ENCODE peak calls at places on chromosome 1, in nine cellular contexts. One of them, this sample, is unnamed.

GRCh38 chr1:40454873-40455272 is 4.6 kb downstream of the ZFP69B start:
- DNase-seq in occipital lobe: no peak
- DNase-seq in stimulated activated naive CD8-positive, alpha-beta T cell treated with anti-CD3 and anti-CD28 coated beads, Interleukin-15, Interleukin-2, amounts not matched to agents 100 U/mL and 50 U/mL, for 24 hours: no peak
- DNase-seq in cardiac muscle cell: no peak
- DNase-seq in NCI-H2171 treated with DMSO at 0.1 percent for 48 hours: no peak
- DNase-seq in GM04503: no peak
- DNase-seq in left cardiac atrium: no peak
- DNase-seq in EH: no peak
- DNase-seq in fibroblast of pulmonary artery: no peak
- DNase-seq in this sample: no peak

GRCh38 chr1:156382561-156382960 is 13.6 kb downstream of the RHBG start:
- DNase-seq in EH: no peak
- DNase-seq in cardiac muscle cell: no peak
- DNase-seq in occipital lobe: no peak
- DNase-seq in NCI-H2171 treated with DMSO at 0.1 percent for 48 hours: no peak
- DNase-seq in GM04503: no peak
- DNase-seq in fibroblast of pulmonary artery: no peak
- DNase-seq in stimulated activated naive CD8-positive, alpha-beta T cell treated with anti-CD3 and anti-CD28 coated beads, Interleukin-15, Interleukin-2, amounts not matched to agents 100 U/mL and 50 U/mL, for 24 hours: no peak
- DNase-seq in left cardiac atrium: no peak
- DNase-seq in this sample: no peak

GRCh38 chr1:23133587-23133986 is 35.1 kb downstream of the LUZP1 start:
- DNase-seq in NCI-H2171 treated with DMSO at 0.1 percent for 48 hours: no peak
- DNase-seq in left cardiac atrium: no peak
- DNase-seq in fibroblast of pulmonary artery: no peak
- DNase-seq in GM04503: no peak
- DNase-seq in occipital lobe: no peak
- DNase-seq in cardiac muscle cell: no peak
- DNase-seq in EH: no peak
- DNase-seq in stimulated activated naive CD8-positive, alpha-beta T cell treated with anti-CD3 and anti-CD28 coated beads, Interleukin-15, Interleukin-2, amounts not matched to agents 100 U/mL and 50 U/mL, for 24 hours: no peak
- DNase-seq in this sample: no peak

GRCh38 chr1:111309690-111310089 is 19.0 kb downstream of the CHIA start:
- DNase-seq in EH: no peak
- DNase-seq in occipital lobe: no peak
- DNase-seq in stimulated activated naive CD8-positive, alpha-beta T cell treated with anti-CD3 and anti-CD28 coated beads, Interleukin-15, Interleukin-2, amounts not matched to agents 100 U/mL and 50 U/mL, for 24 hours: no peak
- DNase-seq in NCI-H2171 treated with DMSO at 0.1 percent for 48 hours: no peak
- DNase-seq in GM04503: no peak
- DNase-seq in left cardiac atrium: no peak
- DNase-seq in fibroblast of pulmonary artery: no peak
- DNase-seq in cardiac muscle cell: no peak
- DNase-seq in this sample: no peak

GRCh38 chr1:248751635-248752034 is 3.9 kb downstream of the LYPD8 start:
- DNase-seq in cardiac muscle cell: no peak
- DNase-seq in GM04503: no peak
- DNase-seq in occipital lobe: no peak
- DNase-seq in stimulated activated naive CD8-positive, alpha-beta T cell treated with anti-CD3 and anti-CD28 coated beads, Interleukin-15, Interleukin-2, amounts not matched to agents 100 U/mL and 50 U/mL, for 24 hours: no peak
- DNase-seq in left cardiac atrium: no peak
- DNase-seq in EH: no peak
- DNase-seq in NCI-H2171 treated with DMSO at 0.1 percent for 48 hours: no peak
- DNase-seq in fibroblast of pulmonary artery: no peak
- DNase-seq in this sample: no peak

GRCh38 chr1:10456661-10457060 is 6.8 kb downstream of the CORT start:
- DNase-seq in left cardiac atrium: no peak
- DNase-seq in GM04503: no peak
- DNase-seq in stimulated activated naive CD8-positive, alpha-beta T cell treated with anti-CD3 and anti-CD28 coated beads, Interleukin-15, Interleukin-2, amounts not matched to agents 100 U/mL and 50 U/mL, for 24 hours: no peak
- DNase-seq in fibroblast of pulmonary artery: no peak
- DNase-seq in cardiac muscle cell: peak; percentile 28
- DNase-seq in NCI-H2171 treated with DMSO at 0.1 percent for 48 hours: peak; percentile 69
- DNase-seq in occipital lobe: no peak
- DNase-seq in EH: peak; percentile 16
- DNase-seq in this sample: no peak

GRCh38 chr1:46489638-46490602 is at the start of gene DMBX1:
- DNase-seq in stimulated activated naive CD8-positive, alpha-beta T cell treated with anti-CD3 and anti-CD28 coated beads, Interleukin-15, Interleukin-2, amounts not matched to agents 100 U/mL and 50 U/mL, for 24 hours: peak; percentile 53
- DNase-seq in GM04503: no peak
- DNase-seq in NCI-H2171 treated with DMSO at 0.1 percent for 48 hours: peak; percentile 35
- DNase-seq in cardiac muscle cell: peak; percentile 63
- DNase-seq in EH: peak; percentile 28
- DNase-seq in fibroblast of pulmonary artery: no peak
- DNase-seq in left cardiac atrium: no peak
- DNase-seq in occipital lobe: no peak
- DNase-seq in this sample: peak; percentile 51

GRCh38 chr1:38815903-38816627 is 43.5 kb downstream of the RRAGC start:
- DNase-seq in fibroblast of pulmonary artery: no peak
- DNase-seq in NCI-H2171 treated with DMSO at 0.1 percent for 48 hours: peak; percentile 68
- DNase-seq in GM04503: no peak
- DNase-seq in EH: no peak
- DNase-seq in cardiac muscle cell: no peak
- DNase-seq in stimulated activated naive CD8-positive, alpha-beta T cell treated with anti-CD3 and anti-CD28 coated beads, Interleukin-15, Interleukin-2, amounts not matched to agents 100 U/mL and 50 U/mL, for 24 hours: peak; percentile 31
- DNase-seq in left cardiac atrium: no peak
- DNase-seq in occipital lobe: no peak
- DNase-seq in this sample: peak; percentile 42

This sample was measured in activated CD8-positive, alpha-beta T cell treated with anti-CD3 and anti-CD28 coated beads for 36 hours.